ENCODE peak calls at places on chromosomes 16 and 17, in eight cellular contexts. U is ovary, J is stomach, C is body of pancreas, K is heart left ventricle, Z is sigmoid colon, S is breast epithelium, Y is prostate gland. T is an unnamed sample. For H3K4me1, the result is how much of the 10 kb centered on the place peaks cover.

GRCh38 chr17:4332296-4332970 is 34.0 kb downstream of the UBE2G1 start:
- DNase-seq in U (no peak), K (no peak), S (no peak), Y (no peak), Z (no peak), C (no peak), J (no peak), T (no peak)

GRCh38 chr16:17379121-17379571 is 91.6 kb downstream of the XYLT1 start:
- DNase-seq in Z (peak), C (peak), S (no peak), J (no peak), U (peak), K (peak), Y (no peak), T (peak)

GRCh38 chr17:15384142-15384803 is 42.9 kb upstream of the TEKT3 start:
- DNase-seq in S (no peak), C (no peak), J (no peak), U (peak), Z (peak), Y (no peak), K (peak), T (peak)

GRCh38 chr16:67393111-67393789 is at the start of gene TPPP3:
- DNase-seq in K (peak), U (peak), J (peak), Y (no peak), S (peak), Z (peak), C (peak), T (peak)

GRCh38 chr16:22077700-22078313 is 14.5 kb upstream of the VWA3A start:
- DNase-seq in U (peak), Y (peak), C (peak), S (no peak), Z (no peak), K (peak), J (peak), T (peak)

GRCh38 chr17:38428150-38428642 is at the start of gene ARHGAP23:
- DNase-seq in C (peak), Y (peak), K (peak), Z (peak), J (peak), S (no peak), U (peak), T (peak)

GRCh38 chr17:78258323-78259229 is 27.1 kb downstream of the TMEM235 start:
- DNase-seq in J (peak), S (no peak), Y (no peak), C (peak), Z (no peak), K (peak), U (no peak), T (no peak)

GRCh38 chr16:2046125-2046888 is 1.3 kb downstream of the NTHL1 start:
- DNase-seq in U (no peak), C (no peak), K (no peak), S (no peak), Z (no peak), J (no peak), Y (no peak), T (no peak)

GRCh38 chr16:49019826-49020401 is 261.7 kb downstream of the CBLN1 start:
- DNase-seq in C (peak), S (no peak), J (no peak), Z (peak), Y (no peak), U (no peak), K (no peak), T (no peak)

GRCh38 chr17:4541328-4542002 is 13.7 kb downstream of the MYBBP1A start:
- DNase-seq in J (no peak), U (no peak), S (no peak), C (no peak), Z (peak), Y (no peak), K (no peak), T (no peak)

GRCh38 chr17:62981933-62982332 is 15.9 kb downstream of the TANC2 start:
- DNase-seq in K (no peak), C (no peak), S (no peak), J (no peak), Y (no peak), U (no peak), Z (no peak), T (no peak)

GRCh38 chr17:58728831-58729230 is 26.8 kb upstream of the PPM1E start:
- DNase-seq in U (no peak), S (no peak), Z (no peak), J (no peak), C (no peak), K (no peak), Y (no peak), T (no peak)

GRCh38 chr17:76054112-76054476 is 18.2 kb downstream of the SRP68 start:
- DNase-seq in C (no peak), Y (no peak), U (no peak), K (no peak), S (no peak), J (no peak), Z (no peak), T (no peak)

GRCh38 chr16:12532871-12533610 is 270.6 kb downstream of the CPPED1 start:
- DNase-seq in J (no peak), S (no peak), K (no peak), U (no peak), Z (no peak), C (no peak), Y (no peak), T (no peak)

GRCh38 chr17:30278032-30278431 is 13.7 kb downstream of the BLMH start:
- DNase-seq in U (no peak), Z (no peak), Y (no peak), C (peak), S (no peak), K (no peak), J (peak), T (no peak)

GRCh38 chr17:72403713-72404209 is 282.9 kb downstream of the SOX9 start:
- DNase-seq in J (no peak), Z (no peak), S (no peak), K (no peak), Y (no peak), C (no peak), U (no peak), T (no peak)

GRCh38 chr17:72400863-72401262 is 280.0 kb downstream of the SOX9 start:
- DNase-seq in U (no peak), Z (no peak), Y (no peak), C (no peak), K (no peak), S (no peak), J (no peak), T (no peak)

GRCh38 chr17:72400488-72400827 is 279.6 kb downstream of the SOX9 start:
- DNase-seq in K (no peak), Z (no peak), Y (no peak), U (no peak), S (no peak), J (no peak), C (no peak), T (no peak)

GRCh38 chr17:72402727-72403210 is 281.9 kb downstream of the SOX9 start:
- DNase-seq in S (no peak), C (no peak), Y (no peak), Z (no peak), J (no peak), K (no peak), U (no peak), T (no peak)

DNA sequence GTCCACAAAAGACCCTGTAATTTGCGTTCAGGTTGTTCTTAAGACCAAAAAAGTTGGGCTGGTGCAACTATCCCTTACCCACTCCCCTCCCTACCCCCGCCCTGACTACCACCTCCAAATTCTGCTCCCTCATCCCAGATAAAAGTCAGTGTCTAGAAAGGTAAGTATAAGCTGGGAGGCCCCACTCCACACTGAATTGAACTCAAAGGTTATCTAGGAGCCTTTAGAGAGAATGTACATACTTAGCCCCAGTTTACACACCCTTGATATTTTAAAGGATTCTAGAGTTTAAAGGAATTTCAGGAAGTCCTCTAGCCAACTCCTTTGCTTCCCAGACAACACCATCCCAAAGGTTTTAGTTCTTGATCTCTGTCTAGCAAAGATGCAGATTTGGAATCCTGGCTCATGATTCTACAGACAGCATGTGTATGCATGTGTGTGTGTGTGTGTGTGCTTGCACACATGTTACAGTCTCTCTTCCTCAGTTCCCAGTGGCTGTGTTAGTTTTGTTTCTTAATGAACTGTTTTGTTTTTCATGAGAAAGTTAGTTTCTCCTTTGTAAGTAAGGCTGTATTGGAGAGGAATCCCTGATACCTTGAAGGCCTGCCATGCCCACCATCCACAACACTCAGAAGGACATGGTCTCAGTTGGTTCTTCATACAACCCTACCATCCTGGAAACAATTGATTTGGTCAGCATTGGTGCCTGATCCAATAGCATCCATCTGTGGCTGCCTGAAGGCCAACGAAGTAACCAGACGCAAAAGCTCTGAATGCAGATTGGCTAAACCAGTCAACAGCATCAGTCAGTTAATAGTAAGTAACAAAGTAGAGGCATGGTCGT is 281.3 kb downstream of the SOX9 start:
- DNase-seq in J (no peak), S (no peak), Z (no peak), K (no peak), C (no peak), Y (no peak), U (no peak), T (no peak)
- H3K4me1 ChIP-seq in J (under half), S (under half), Z (under half), K (under half), C (under half), Y (under half), U (under half), T (under half)

GRCh38 chr17:28710948-28711722 is 553 bp downstream of the PROCA1 start:
- DNase-seq in K (peak), C (peak), Z (peak), J (peak), S (peak), U (peak), Y (peak), T (peak)
- TF ChIP-seq POLR2A in K (peak), C (peak), Z (peak), J (no peak), S (no peak), U (peak), Y (peak), T (peak)

DNA sequence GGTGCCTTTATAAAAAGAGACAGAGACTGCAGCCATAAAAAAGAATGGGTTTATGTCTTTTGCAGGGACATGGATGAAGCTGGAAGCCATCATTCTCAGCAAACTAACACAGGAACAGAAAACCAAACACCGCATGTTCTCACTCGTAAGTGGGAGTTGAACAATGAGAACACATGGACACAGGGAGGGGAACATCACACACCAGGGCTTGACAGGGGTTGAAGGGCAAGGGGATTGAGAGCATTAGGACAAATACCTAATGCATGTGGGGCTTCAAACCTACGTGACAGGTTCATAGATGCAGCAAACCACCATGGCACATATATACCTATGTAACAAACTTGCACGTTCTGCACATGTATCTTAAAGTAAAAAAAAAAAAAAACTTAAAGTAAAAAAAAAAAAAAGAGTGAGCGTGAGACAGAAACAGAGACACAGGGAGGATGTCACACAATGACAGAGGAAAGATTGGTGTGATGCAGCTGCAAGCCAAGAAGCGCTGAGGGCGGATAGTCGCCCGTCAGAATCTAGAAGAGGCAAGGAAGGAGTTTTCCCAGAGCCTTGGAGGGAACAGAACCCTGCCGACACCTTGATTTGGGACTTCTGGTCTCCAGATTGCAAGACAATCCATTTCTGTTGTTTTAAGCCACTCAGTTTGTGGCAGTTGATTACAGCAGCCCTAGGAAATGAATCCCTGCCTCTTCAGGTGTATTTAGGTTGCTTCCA is 27.4 kb upstream of the TNS4 start:
- DNase-seq in U (no peak), Z (peak), C (no peak), K (peak), Y (no peak), S (no peak), J (no peak), T (no peak)
- H3K4me1 ChIP-seq in U (under half), Z (under half), C (under half), K (under half), Y (under half), S (under half), J (under half), T (under half)

DNA sequence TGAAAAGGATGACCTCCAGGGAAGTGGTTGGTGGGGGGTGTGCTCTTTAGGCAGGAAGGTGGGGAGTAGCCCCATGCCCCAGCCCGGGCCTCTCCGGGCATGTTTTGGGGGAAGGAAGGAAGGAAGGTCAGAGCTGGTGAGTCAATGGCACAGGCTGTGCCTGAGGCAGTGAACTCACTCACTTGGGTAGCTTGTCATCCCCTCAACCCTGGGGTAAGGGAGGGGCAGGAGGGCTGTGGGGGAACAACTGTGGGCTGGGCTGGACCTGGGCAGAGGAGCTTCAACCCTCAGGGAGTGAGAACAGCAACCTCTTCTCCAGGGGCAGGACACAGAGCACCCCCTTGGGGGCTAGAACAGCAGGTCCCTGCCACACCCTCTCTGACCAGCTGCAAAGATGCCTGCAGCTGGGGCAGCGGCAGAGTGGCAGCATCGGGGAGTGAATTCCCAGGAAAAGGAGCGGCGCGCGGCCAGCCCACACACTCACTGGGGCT is 6.3 kb downstream of the CSF3 start:
- DNase-seq in K (no peak), J (no peak), Z (no peak), S (peak), U (peak), C (no peak), Y (no peak), T (peak)
- TF ChIP-seq POLR2A in K (no peak), J (no peak), Z (no peak), S (no peak), U (no peak), C (no peak), Y (no peak), T (no peak)

GRCh38 chr16:56861092-56861610 is 3.9 kb upstream of the SLC12A3 start:
- DNase-seq in Y (no peak), C (no peak), S (no peak), U (no peak), Z (no peak), J (no peak), K (no peak), T (no peak)
- H3K4me1 ChIP-seq in Y (under half), C (under half), S (under half), U (under half), Z (under half), J (under half), K (under half), T (under half)

T was measured in uterus.